ENCODE peak calls at places on chromosomes 2 and 18, in five cellular contexts. U, N, C, X and V are unnamed samples.
A peak's percentile ranks its signal among the peaks of the same experiment; 100 is the strongest.

GRCh38 chr2:85851253-85851955 is 37.4 kb downstream of the ST3GAL5 start:
- DNase-seq in U (peak; percentile 82), N (no peak), C (no peak), X (no peak), V (peak; percentile 37)

GRCh38 chr2:48282281-48282680 is 247.7 kb upstream of the STON1 start:
- DNase-seq in U (no peak), N (no peak), C (no peak), X (no peak), V (no peak)

GRCh38 chr2:148259674-148260073 is 238.8 kb downstream of the MBD5 start:
- DNase-seq in U (no peak), N (no peak), C (no peak), X (no peak), V (peak; percentile 48)

GRCh38 chr2:3462493-3463104 is 56.7 kb downstream of the ADI1 start:
- DNase-seq in U (no peak), N (peak; percentile 30), C (no peak), X (no peak), V (no peak)

GRCh38 chr18:48563027-48563426 is 24.2 kb downstream of the CTIF start:
- DNase-seq in U (peak; percentile 36), N (no peak), C (peak; percentile 89), X (no peak), V (no peak)

GRCh38 chr2:10900216-10901109 is 11.3 kb upstream of the KCNF1 start:
- DNase-seq in U (no peak), N (no peak), C (peak; percentile 43), X (no peak), V (no peak)

GRCh38 chr2:46876741-46877384 is 38.7 kb downstream of the MCFD2 start:
- DNase-seq in U (peak; percentile 75), N (no peak), C (peak; percentile 74), X (no peak), V (peak; percentile 34)

GRCh38 chr2:19532797-19533196 is 174.4 kb upstream of the OSR1 start:
- DNase-seq in U (no peak), N (no peak), C (peak; percentile 25), X (no peak), V (peak; percentile 37)

GRCh38 chr18:62372156-62372555 is 47.0 kb downstream of the TNFRSF11A start:
- DNase-seq in U (no peak), N (no peak), C (no peak), X (no peak), V (no peak)

GRCh38 chr2:98911376-98912154 is 24.5 kb downstream of the CRACDL start:
- DNase-seq in U (no peak), N (no peak), C (no peak), X (no peak), V (no peak)

GRCh38 chr2:145984541-145984940 is 1464.6 kb upstream of the ZEB2 start:
- DNase-seq in U (no peak), N (no peak), C (peak; percentile 16), X (no peak), V (peak; percentile 70)

GRCh38 chr2:23394700-23395099 is 9.7 kb downstream of the KLHL29 start:
- DNase-seq in U (no peak), N (no peak), C (no peak), X (no peak), V (no peak)

GRCh38 chr2:127901339-127902072 is 15.8 kb upstream of the AMMECR1L start:
- DNase-seq in U (peak; percentile 94), N (no peak), C (no peak), X (no peak), V (no peak)

GRCh38 chr2:213995400-213996105 is 415.3 kb upstream of the VWC2L start:
- DNase-seq in U (no peak), N (no peak), C (peak; percentile 61), X (no peak), V (peak; percentile 93)

GRCh38 chr2:25342372-25343186 is 854 bp upstream of the DNMT3A start:
- DNase-seq in U (peak; percentile 84), N (peak; percentile 87), C (peak; percentile 89), X (peak; percentile 74), V (no peak)

GRCh38 chr18:43420950-43421349 is 143.7 kb upstream of the SYT4 start:
- DNase-seq in U (no peak), N (no peak), C (no peak), X (no peak), V (no peak)

GRCh38 chr2:152755029-152755428 is 36.6 kb downstream of the ARL6IP6 start:
- DNase-seq in U (peak; percentile 31), N (no peak), C (peak; percentile 30), X (no peak), V (no peak)

GRCh38 chr18:48909721-48910120 is 41.0 kb downstream of the SMAD7 start:
- DNase-seq in U (no peak), N (no peak), C (no peak), X (no peak), V (no peak)

GRCh38 chr2:221539246-221539645 is 32.9 kb downstream of the EPHA4 start:
- DNase-seq in U (no peak), N (no peak), C (no peak), X (no peak), V (no peak)

GRCh38 chr18:46903406-46903805 is 13.9 kb downstream of the PIAS2 start:
- DNase-seq in U (no peak), N (no peak), C (no peak), X (no peak), V (no peak)

GRCh38 chr2:45117383-45117782 is 108.1 kb upstream of the SIX2 start:
- DNase-seq in U (no peak), N (no peak), C (no peak), X (no peak), V (no peak)

GRCh38 chr2:12848176-12848575 is 131.4 kb downstream of the TRIB2 start:
- DNase-seq in U (no peak), N (no peak), C (no peak), X (no peak), V (no peak)

GRCh38 chr18:72672364-72673151 is 128.4 kb upstream of the CBLN2 start:
- DNase-seq in U (no peak), N (no peak), C (peak; percentile 16), X (no peak), V (no peak)

DNA sequence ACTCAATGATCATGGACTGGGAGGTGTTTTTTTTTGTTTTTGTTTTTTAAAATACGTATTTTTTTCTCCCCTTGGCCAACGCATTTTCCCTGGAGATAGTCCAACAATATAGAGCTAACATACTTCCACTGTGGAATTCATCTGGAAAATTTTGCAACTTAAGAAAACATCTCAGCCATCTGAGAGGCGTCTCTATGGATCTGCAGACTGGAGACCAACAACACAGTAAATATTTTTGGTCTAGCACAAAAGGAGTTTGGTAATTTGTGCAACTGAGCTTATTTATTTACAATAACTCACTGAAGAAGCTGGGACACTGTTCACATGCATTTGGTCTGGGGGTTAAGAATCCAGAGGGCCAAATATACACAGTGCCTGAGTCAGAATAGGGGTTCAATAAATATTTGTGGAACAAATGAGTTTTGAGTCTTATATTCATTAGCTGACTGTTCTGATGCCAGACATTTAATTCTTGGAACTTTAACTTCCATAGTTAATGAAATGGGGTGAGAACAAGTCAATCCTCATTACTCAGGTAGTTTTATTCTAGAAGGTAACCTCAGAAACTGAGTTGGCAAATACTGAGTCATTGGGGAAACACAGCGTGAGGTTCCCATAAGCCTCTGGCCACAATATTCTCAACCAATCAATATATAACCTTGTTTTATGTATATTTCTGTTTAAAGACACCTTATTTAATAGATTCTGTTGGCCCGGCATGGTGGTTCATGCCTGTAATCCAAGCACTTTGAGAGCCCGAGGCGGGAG is 36.1 kb downstream of the CCBE1 start:
- DNase-seq in U (no peak), N (no peak), C (peak; percentile 59), X (no peak), V (peak; percentile 34)
- H3K27ac ChIP-seq in U (no peak overlapping the region), N (no peak overlapping the region), C (no peak overlapping the region), X (no peak overlapping the region), V (peak overlapping the region; percentile 78)

DNA sequence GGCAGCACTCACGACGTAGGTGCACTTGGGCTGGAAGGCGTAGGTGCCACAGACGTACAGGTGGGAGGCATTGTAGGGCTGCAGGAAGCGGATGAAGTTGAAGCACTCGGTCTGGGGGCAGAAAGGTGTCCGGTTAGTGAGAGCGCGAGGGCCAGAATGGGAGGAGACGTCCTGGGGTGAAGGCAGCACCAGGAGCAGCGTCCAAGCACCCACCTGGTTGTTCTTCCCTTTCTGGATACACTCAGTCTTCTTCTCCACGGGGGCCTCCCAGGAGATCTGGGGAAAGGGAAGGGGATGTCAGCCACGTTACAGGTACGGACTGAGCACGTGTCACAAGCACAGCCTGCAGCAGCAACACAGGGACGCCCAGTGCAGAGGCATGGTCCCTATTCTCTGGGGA is 4.2 kb downstream of the SEMA4C start:
- DNase-seq in U (no peak), N (no peak), C (no peak), X (no peak), V (no peak)
- H3K27ac ChIP-seq in U (no peak overlapping the region), N (no peak overlapping the region), C (no peak overlapping the region), X (no peak overlapping the region), V (no peak overlapping the region)

DNA sequence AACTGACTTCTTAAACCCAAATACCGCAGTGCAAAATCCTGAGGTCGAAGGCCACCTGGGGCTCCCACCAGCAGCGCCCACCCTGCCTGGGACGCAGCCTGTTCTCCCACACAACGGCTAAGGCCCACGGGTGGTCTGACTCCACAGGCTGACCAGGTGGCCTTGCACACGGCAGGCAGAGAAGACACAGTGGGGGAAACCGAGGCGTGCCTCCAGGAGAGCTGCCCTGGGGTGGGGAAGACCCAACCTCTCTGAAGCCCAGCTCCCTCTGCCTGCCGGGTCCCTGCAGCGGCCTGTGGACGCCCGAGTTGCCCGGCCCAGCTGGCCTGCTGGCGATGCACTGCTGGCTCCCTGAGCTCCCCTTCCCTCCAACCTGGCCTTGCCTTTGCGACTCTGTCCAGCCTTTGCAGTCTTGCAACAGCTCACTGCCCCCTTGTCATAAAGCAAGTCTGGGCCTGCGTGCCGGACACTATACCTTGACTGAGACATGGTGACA is 9.7 kb upstream of the SEMA4C start:
- DNase-seq in U (no peak), N (no peak), C (no peak), X (no peak), V (no peak)
- H3K27ac ChIP-seq in U (no peak overlapping the region), N (no peak overlapping the region), C (no peak overlapping the region), X (no peak overlapping the region), V (no peak overlapping the region)

GRCh38 chr18:8715599-8715998 is 10.2 kb downstream of the MTCL1 start:
- DNase-seq in U (no peak), N (no peak), C (no peak), X (no peak), V (no peak)

GRCh38 chr18:8718401-8718913 is 13.1 kb downstream of the MTCL1 start:
- DNase-seq in U (no peak), N (no peak), C (no peak), X (no peak), V (no peak)

GRCh38 chr18:8720141-8720540 is 14.8 kb downstream of the MTCL1 start:
- DNase-seq in U (no peak), N (no peak), C (no peak), X (no peak), V (no peak)

GRCh38 chr18:8719192-8719591 is 13.8 kb downstream of the MTCL1 start:
- DNase-seq in U (no peak), N (no peak), C (no peak), X (no peak), V (no peak)

DNA sequence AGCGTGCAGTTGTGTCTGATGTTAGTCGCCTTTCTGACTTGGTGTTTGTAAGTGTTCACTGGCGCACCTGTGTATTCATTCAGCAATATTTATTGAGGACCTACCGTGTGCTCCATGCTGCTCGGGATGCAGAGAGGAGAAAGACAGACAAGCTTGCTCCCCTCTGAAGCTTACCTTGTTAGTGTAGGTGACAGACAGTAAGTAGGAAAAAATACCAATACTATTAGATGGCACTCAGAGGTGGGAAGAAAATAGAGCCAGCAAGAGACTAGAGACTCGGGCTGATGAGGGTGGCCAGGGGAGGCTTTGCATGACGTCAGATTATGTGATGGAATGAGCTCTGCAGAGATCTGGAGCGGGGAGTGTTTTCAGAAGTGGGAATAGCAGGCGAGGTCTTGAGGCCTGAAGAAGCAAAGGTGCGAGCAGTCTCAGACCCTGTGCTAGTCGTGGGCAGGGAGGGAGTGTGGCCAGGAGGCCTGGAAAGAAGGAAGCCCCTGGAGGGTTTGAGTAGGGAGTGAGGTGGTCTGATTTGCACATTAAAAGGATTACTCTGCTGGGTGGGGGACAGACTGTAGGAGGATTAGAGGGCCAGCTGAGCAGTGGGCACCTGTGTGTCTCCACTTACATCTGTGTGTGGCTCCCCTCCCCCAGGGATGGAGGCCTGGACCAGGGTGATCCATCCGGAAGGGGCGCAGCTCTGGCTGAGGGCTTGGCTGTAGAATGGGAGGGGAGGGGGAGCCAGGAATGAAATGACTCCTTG is 11.8 kb downstream of the MTCL1 start:
- DNase-seq in U (no peak), N (no peak), C (no peak), X (no peak), V (no peak)
- H3K27ac ChIP-seq in U (no peak overlapping the region), N (no peak overlapping the region), C (peak overlapping the region; percentile 9), X (no peak overlapping the region), V (no peak overlapping the region)